ENCODE peak calls at places on chromosomes 6 and 20, in ten cellular contexts. G is stimulated activated CD4-positive, alpha-beta T cell treated with anti-CD3 and anti-CD28 coated beads, Interleukin-1b, Interleukin-23, amount 100 ng/mL, for 48 hours; I is uterus; E is T-cell; P is T-helper 2 cell; N is stromal cell of bone marrow; H is activated CD4-positive, alpha-beta T cell treated with anti-CD3 and anti-CD28 coated beads, Interleukin-2, amount 50 U/mL, for 24 hours; X is Right ventricle myocardium superior; F is fibroblast of the aortic adventitia; O is effector CD4-positive, alpha-beta T cell. Q is an unnamed sample.

GRCh38 chr20:42041000-42041565 is 422.9 kb upstream of the CHD6 start:
- DNase-seq in G (no peak), H (no peak), N (no peak), O (no peak), I (no peak), E (no peak), F (no peak), P (no peak), X (no peak), Q (no peak)

GRCh38 chr20:62409935-62410741 is 3.1 kb upstream of the CABLES2 start:
- DNase-seq in G (peak), F (no peak), O (no peak), I (peak), N (no peak), X (peak), E (peak), P (peak), H (no peak), Q (no peak)

GRCh38 chr20:22958390-22958789 is 76.7 kb upstream of the SSTR4 start:
- DNase-seq in F (no peak), O (no peak), X (no peak), G (no peak), P (no peak), I (no peak), E (no peak), H (no peak), N (no peak), Q (no peak)

GRCh38 chr6:121158438-121158837 is 175.8 kb downstream of the TBC1D32 start:
- DNase-seq in G (no peak), F (peak), O (no peak), P (no peak), N (no peak), H (no peak), E (no peak), X (no peak), I (no peak), Q (no peak)

GRCh38 chr6:143096403-143096802 is 35.7 kb downstream of the AIG1 start:
- DNase-seq in N (no peak), F (no peak), X (no peak), I (no peak), P (no peak), E (no peak), G (no peak), O (no peak), H (no peak), Q (no peak)

GRCh38 chr6:46734867-46735719 is at the start of gene PLA2G7:
- DNase-seq in P (no peak), H (no peak), F (peak), G (no peak), I (peak), O (no peak), E (no peak), X (peak), N (no peak), Q (no peak)

GRCh38 chr20:52945268-52945667 is 26.9 kb upstream of the TSHZ2 start:
- DNase-seq in F (no peak), X (no peak), E (no peak), I (no peak), G (no peak), H (no peak), P (no peak), O (no peak), N (no peak), Q (no peak)

GRCh38 chr6:168623736-168624135 is 182.8 kb downstream of the SMOC2 start:
- DNase-seq in I (no peak), F (no peak), N (no peak), X (no peak), H (no peak), P (no peak), E (no peak), G (no peak), O (no peak), Q (no peak)

GRCh38 chr6:10418361-10418861 is 3.5 kb upstream of the TFAP2A start:
- DNase-seq in P (no peak), X (no peak), H (no peak), N (no peak), O (no peak), I (no peak), G (no peak), E (no peak), F (no peak), Q (no peak)

GRCh38 chr6:121187833-121188200 is 146.5 kb downstream of the TBC1D32 start:
- DNase-seq in X (no peak), O (no peak), I (no peak), E (no peak), F (no peak), N (no peak), H (no peak), G (no peak), P (no peak), Q (no peak)

GRCh38 chr6:112027942-112028674 is 25.8 kb upstream of the CCN6 start:
- DNase-seq in E (peak), P (peak), F (peak), N (no peak), H (no peak), G (peak), I (no peak), X (no peak), O (peak), Q (no peak)